ENCODE peak calls at places on chromosome 4, in ten cellular contexts. One of them, this sample, is unnamed.
A peak's percentile ranks its signal among the peaks of the same experiment; 100 is the strongest.

GRCh38 chr4:123972031-123972430 is 575.4 kb downstream of the SPRY1 start:
- DNase-seq in activated gamma-delta T cell treated with Interleukin-2 at 50 U/mL for 16 hours: no peak
- DNase-seq in occipital lobe: no peak
- DNase-seq in transverse colon: no peak
- DNase-seq in iPS-NIHi11: no peak
- DNase-seq in HFFc6: no peak
- DNase-seq in NB4: no peak
- DNase-seq in activated CD4-positive, alpha-beta T cell treated with anti-CD3 and anti-CD28 coated beads for 48 hours: no peak
- DNase-seq in GM03348: no peak
- DNase-seq in fibroblast of the conjunctiva: no peak
- DNase-seq in this sample: no peak

GRCh38 chr4:7781361-7781760 is 158.3 kb downstream of the AFAP1 start:
- DNase-seq in activated gamma-delta T cell treated with Interleukin-2 at 50 U/mL for 16 hours: no peak
- DNase-seq in occipital lobe: no peak
- DNase-seq in transverse colon: no peak
- DNase-seq in iPS-NIHi11: no peak
- DNase-seq in HFFc6: peak; percentile 79
- DNase-seq in NB4: no peak
- DNase-seq in activated CD4-positive, alpha-beta T cell treated with anti-CD3 and anti-CD28 coated beads for 48 hours: peak; percentile 46
- DNase-seq in GM03348: peak; percentile 48
- DNase-seq in fibroblast of the conjunctiva: no peak
- DNase-seq in this sample: peak; percentile 23

GRCh38 chr4:81032174-81032551 is 1.7 kb downstream of the BMP3 start:
- DNase-seq in activated gamma-delta T cell treated with Interleukin-2 at 50 U/mL for 16 hours: no peak
- DNase-seq in occipital lobe: no peak
- DNase-seq in transverse colon: no peak
- DNase-seq in iPS-NIHi11: peak; percentile 7
- DNase-seq in HFFc6: no peak
- DNase-seq in NB4: no peak
- DNase-seq in activated CD4-positive, alpha-beta T cell treated with anti-CD3 and anti-CD28 coated beads for 48 hours: no peak
- DNase-seq in GM03348: no peak
- DNase-seq in fibroblast of the conjunctiva: no peak
- DNase-seq in this sample: no peak

GRCh38 chr4:52243367-52243766 is 192.3 kb downstream of the SPATA18 start:
- DNase-seq in activated gamma-delta T cell treated with Interleukin-2 at 50 U/mL for 16 hours: no peak
- DNase-seq in occipital lobe: no peak
- DNase-seq in transverse colon: no peak
- DNase-seq in iPS-NIHi11: no peak
- DNase-seq in HFFc6: no peak
- DNase-seq in NB4: no peak
- DNase-seq in activated CD4-positive, alpha-beta T cell treated with anti-CD3 and anti-CD28 coated beads for 48 hours: no peak
- DNase-seq in GM03348: no peak
- DNase-seq in fibroblast of the conjunctiva: no peak
- DNase-seq in this sample: no peak

GRCh38 chr4:8355864-8356565 is 84.5 kb downstream of the ACOX3 start:
- DNase-seq in activated gamma-delta T cell treated with Interleukin-2 at 50 U/mL for 16 hours: no peak
- DNase-seq in occipital lobe: no peak
- DNase-seq in transverse colon: no peak
- DNase-seq in iPS-NIHi11: no peak
- DNase-seq in HFFc6: no peak
- DNase-seq in NB4: no peak
- DNase-seq in activated CD4-positive, alpha-beta T cell treated with anti-CD3 and anti-CD28 coated beads for 48 hours: no peak
- DNase-seq in GM03348: peak; percentile 40
- DNase-seq in fibroblast of the conjunctiva: no peak
- DNase-seq in this sample: peak; percentile 36

GRCh38 chr4:152996101-152996500 is 60.0 kb downstream of the FHDC1 start:
- DNase-seq in activated gamma-delta T cell treated with Interleukin-2 at 50 U/mL for 16 hours: no peak
- DNase-seq in occipital lobe: no peak
- DNase-seq in transverse colon: no peak
- DNase-seq in iPS-NIHi11: no peak
- DNase-seq in HFFc6: no peak
- DNase-seq in NB4: no peak
- DNase-seq in activated CD4-positive, alpha-beta T cell treated with anti-CD3 and anti-CD28 coated beads for 48 hours: no peak
- DNase-seq in GM03348: no peak
- DNase-seq in fibroblast of the conjunctiva: no peak
- DNase-seq in this sample: no peak

GRCh38 chr4:32003548-32003947 is 1283.4 kb downstream of the PCDH7 start:
- DNase-seq in activated gamma-delta T cell treated with Interleukin-2 at 50 U/mL for 16 hours: no peak
- DNase-seq in occipital lobe: no peak
- DNase-seq in transverse colon: no peak
- DNase-seq in iPS-NIHi11: no peak
- DNase-seq in HFFc6: no peak
- DNase-seq in NB4: no peak
- DNase-seq in activated CD4-positive, alpha-beta T cell treated with anti-CD3 and anti-CD28 coated beads for 48 hours: no peak
- DNase-seq in GM03348: no peak
- DNase-seq in fibroblast of the conjunctiva: no peak
- DNase-seq in this sample: no peak

GRCh38 chr4:10403633-10404445 is 53.4 kb downstream of the ZNF518B start:
- DNase-seq in activated gamma-delta T cell treated with Interleukin-2 at 50 U/mL for 16 hours: no peak
- DNase-seq in occipital lobe: no peak
- DNase-seq in transverse colon: peak; percentile 11
- DNase-seq in iPS-NIHi11: peak; percentile 43
- DNase-seq in HFFc6: peak; percentile 54
- DNase-seq in NB4: peak; percentile 55
- DNase-seq in activated CD4-positive, alpha-beta T cell treated with anti-CD3 and anti-CD28 coated beads for 48 hours: no peak
- DNase-seq in GM03348: peak; percentile 72
- DNase-seq in fibroblast of the conjunctiva: no peak
- DNase-seq in this sample: peak; percentile 29

GRCh38 chr4:17324431-17324830 is 187.5 kb downstream of the QDPR start:
- DNase-seq in activated gamma-delta T cell treated with Interleukin-2 at 50 U/mL for 16 hours: peak; percentile 55
- DNase-seq in occipital lobe: peak; percentile 36
- DNase-seq in transverse colon: peak; percentile 11
- DNase-seq in iPS-NIHi11: peak; percentile 56
- DNase-seq in HFFc6: peak; percentile 59
- DNase-seq in NB4: peak; percentile 68
- DNase-seq in activated CD4-positive, alpha-beta T cell treated with anti-CD3 and anti-CD28 coated beads for 48 hours: peak; percentile 67
- DNase-seq in GM03348: peak; percentile 83
- DNase-seq in fibroblast of the conjunctiva: peak; percentile 60
- DNase-seq in this sample: peak; percentile 1

GRCh38 chr4:118849867-118850812 is 14.2 kb upstream of the SEC24D start:
- DNase-seq in activated gamma-delta T cell treated with Interleukin-2 at 50 U/mL for 16 hours: peak; percentile 39
- DNase-seq in occipital lobe: no peak
- DNase-seq in transverse colon: peak; percentile 11
- DNase-seq in iPS-NIHi11: peak; percentile 62
- DNase-seq in HFFc6: no peak
- DNase-seq in NB4: peak; percentile 43
- DNase-seq in activated CD4-positive, alpha-beta T cell treated with anti-CD3 and anti-CD28 coated beads for 48 hours: peak; percentile 23
- DNase-seq in GM03348: peak; percentile 23
- DNase-seq in fibroblast of the conjunctiva: no peak
- DNase-seq in this sample: no peak

GRCh38 chr4:108937066-108937465 is 174.2 kb upstream of the ETNPPL start:
- DNase-seq in activated gamma-delta T cell treated with Interleukin-2 at 50 U/mL for 16 hours: no peak
- DNase-seq in occipital lobe: no peak
- DNase-seq in transverse colon: no peak
- DNase-seq in iPS-NIHi11: no peak
- DNase-seq in HFFc6: peak; percentile 22
- DNase-seq in NB4: no peak
- DNase-seq in activated CD4-positive, alpha-beta T cell treated with anti-CD3 and anti-CD28 coated beads for 48 hours: no peak
- DNase-seq in GM03348: peak; percentile 3
- DNase-seq in fibroblast of the conjunctiva: no peak
- DNase-seq in this sample: no peak

GRCh38 chr4:166400270-166400894 is 527.3 kb downstream of the TLL1 start:
- DNase-seq in activated gamma-delta T cell treated with Interleukin-2 at 50 U/mL for 16 hours: no peak
- DNase-seq in occipital lobe: no peak
- DNase-seq in transverse colon: no peak
- DNase-seq in iPS-NIHi11: no peak
- DNase-seq in HFFc6: no peak
- DNase-seq in NB4: no peak
- DNase-seq in activated CD4-positive, alpha-beta T cell treated with anti-CD3 and anti-CD28 coated beads for 48 hours: no peak
- DNase-seq in GM03348: no peak
- DNase-seq in fibroblast of the conjunctiva: no peak
- DNase-seq in this sample: no peak

GRCh38 chr4:94595880-94596483 is 144.2 kb downstream of the PDLIM5 start:
- DNase-seq in activated gamma-delta T cell treated with Interleukin-2 at 50 U/mL for 16 hours: no peak
- DNase-seq in occipital lobe: no peak
- DNase-seq in transverse colon: no peak
- DNase-seq in iPS-NIHi11: peak; percentile 26
- DNase-seq in HFFc6: peak; percentile 48
- DNase-seq in NB4: peak; percentile 55
- DNase-seq in activated CD4-positive, alpha-beta T cell treated with anti-CD3 and anti-CD28 coated beads for 48 hours: no peak
- DNase-seq in GM03348: peak; percentile 47
- DNase-seq in fibroblast of the conjunctiva: peak; percentile 60
- DNase-seq in this sample: peak; percentile 50

GRCh38 chr4:134202557-134202956 is 968 bp upstream of the PABPC4L start:
- DNase-seq in activated gamma-delta T cell treated with Interleukin-2 at 50 U/mL for 16 hours: no peak
- DNase-seq in occipital lobe: no peak
- DNase-seq in transverse colon: no peak
- DNase-seq in iPS-NIHi11: no peak
- DNase-seq in HFFc6: peak; percentile 20
- DNase-seq in NB4: no peak
- DNase-seq in activated CD4-positive, alpha-beta T cell treated with anti-CD3 and anti-CD28 coated beads for 48 hours: no peak
- DNase-seq in GM03348: no peak
- DNase-seq in fibroblast of the conjunctiva: no peak
- DNase-seq in this sample: peak; percentile 23

GRCh38 chr4:153115322-153116100 is 88.7 kb upstream of the TRIM2 start:
- DNase-seq in activated gamma-delta T cell treated with Interleukin-2 at 50 U/mL for 16 hours: peak; percentile 62
- DNase-seq in occipital lobe: no peak
- DNase-seq in transverse colon: peak; percentile 37
- DNase-seq in iPS-NIHi11: no peak
- DNase-seq in HFFc6: peak; percentile 78
- DNase-seq in NB4: peak; percentile 26
- DNase-seq in activated CD4-positive, alpha-beta T cell treated with anti-CD3 and anti-CD28 coated beads for 48 hours: peak; percentile 81
- DNase-seq in GM03348: peak; percentile 67
- DNase-seq in fibroblast of the conjunctiva: no peak
- DNase-seq in this sample: peak; percentile 68

GRCh38 chr4:185215261-185215660 is 5.9 kb downstream of the SNX25 start:
- DNase-seq in activated gamma-delta T cell treated with Interleukin-2 at 50 U/mL for 16 hours: no peak
- DNase-seq in occipital lobe: no peak
- DNase-seq in transverse colon: no peak
- DNase-seq in iPS-NIHi11: no peak
- DNase-seq in HFFc6: no peak
- DNase-seq in NB4: no peak
- DNase-seq in activated CD4-positive, alpha-beta T cell treated with anti-CD3 and anti-CD28 coated beads for 48 hours: no peak
- DNase-seq in GM03348: no peak
- DNase-seq in fibroblast of the conjunctiva: no peak
- DNase-seq in this sample: no peak

GRCh38 chr4:82852751-82853053 is 38.3 kb downstream of the SEC31A start:
- DNase-seq in activated gamma-delta T cell treated with Interleukin-2 at 50 U/mL for 16 hours: no peak
- DNase-seq in occipital lobe: no peak
- DNase-seq in transverse colon: no peak
- DNase-seq in iPS-NIHi11: no peak
- DNase-seq in HFFc6: no peak
- DNase-seq in NB4: no peak
- DNase-seq in activated CD4-positive, alpha-beta T cell treated with anti-CD3 and anti-CD28 coated beads for 48 hours: no peak
- DNase-seq in GM03348: no peak
- DNase-seq in fibroblast of the conjunctiva: no peak
- DNase-seq in this sample: no peak

GRCh38 chr4:126564283-126564854 is 1068.4 kb upstream of the INTU start:
- DNase-seq in activated gamma-delta T cell treated with Interleukin-2 at 50 U/mL for 16 hours: no peak
- DNase-seq in occipital lobe: no peak
- DNase-seq in transverse colon: no peak
- DNase-seq in iPS-NIHi11: no peak
- DNase-seq in HFFc6: no peak
- DNase-seq in NB4: no peak
- DNase-seq in activated CD4-positive, alpha-beta T cell treated with anti-CD3 and anti-CD28 coated beads for 48 hours: no peak
- DNase-seq in GM03348: no peak
- DNase-seq in fibroblast of the conjunctiva: no peak
- DNase-seq in this sample: no peak

GRCh38 chr4:107825072-107825789 is 499 bp downstream of the SGMS2 start:
- DNase-seq in activated gamma-delta T cell treated with Interleukin-2 at 50 U/mL for 16 hours: no peak
- DNase-seq in occipital lobe: peak; percentile 44
- DNase-seq in transverse colon: peak; percentile 58
- DNase-seq in iPS-NIHi11: peak; percentile 60
- DNase-seq in HFFc6: peak; percentile 33
- DNase-seq in NB4: no peak
- DNase-seq in activated CD4-positive, alpha-beta T cell treated with anti-CD3 and anti-CD28 coated beads for 48 hours: peak; percentile 3
- DNase-seq in GM03348: peak; percentile 72
- DNase-seq in fibroblast of the conjunctiva: no peak
- DNase-seq in this sample: peak; percentile 62